ENCODE peak calls at places on chromosome 15, in five cellular contexts. T is testis; S is stomach; M is effector memory CD4-positive, alpha-beta T cell; P is lower lobe of right lung. G is an unnamed sample.

GRCh38 chr15:75104804-75105557 is 81.6 kb downstream of the PPCDC start:
- DNase-seq in T (no peak), S (no peak), M (peak; percentile 3), P (no peak), G (no peak)

GRCh38 chr15:68818671-68819450 is 1.8 kb downstream of the ANP32A start:
- DNase-seq in T (peak; percentile 49), S (peak; percentile 35), M (no peak), P (peak; percentile 82), G (no peak)

GRCh38 chr15:52624262-52624661 is 54.9 kb downstream of the ATOSA start:
- DNase-seq in T (no peak), S (no peak), M (no peak), P (no peak), G (no peak)

GRCh38 chr15:101727186-101727585 is 2.9 kb upstream of the TARS3 start:
- DNase-seq in T (no peak), S (no peak), M (no peak), P (no peak), G (no peak)

GRCh38 chr15:68204776-68205557 is at the start of gene CALML4:
- DNase-seq in T (peak; percentile 63), S (peak; percentile 90), M (no peak), P (peak; percentile 74), G (peak; percentile 88)

GRCh38 chr15:68552773-68553172 is 26.0 kb upstream of the CORO2B start:
- DNase-seq in T (no peak), S (no peak), M (no peak), P (no peak), G (no peak)

GRCh38 chr15:39578851-39579486 is 1.9 kb upstream of the THBS1 start:
- DNase-seq in T (no peak), S (no peak), M (no peak), P (no peak), G (no peak)

GRCh38 chr15:76038512-76038911 is 21.3 kb upstream of the TMEM266 start:
- DNase-seq in T (no peak), S (no peak), M (no peak), P (no peak), G (no peak)

GRCh38 chr15:29216955-29217354 is 52.7 kb downstream of the NSMCE3 start:
- DNase-seq in T (no peak), S (no peak), M (no peak), P (no peak), G (no peak)

GRCh38 chr15:99100245-99101173 is 4.4 kb upstream of the SYNM start:
- DNase-seq in T (peak; percentile 89), S (peak; percentile 82), M (no peak), P (peak; percentile 84), G (peak; percentile 67)

GRCh38 chr15:51883436-51883835 is 54.0 kb downstream of the TMOD3 start:
- DNase-seq in T (no peak), S (no peak), M (no peak), P (no peak), G (no peak)

GRCh38 chr15:51625236-51625635 is 2.7 kb upstream of the DMXL2 start:
- DNase-seq in T (no peak), S (no peak), M (no peak), P (no peak), G (no peak)

GRCh38 chr15:74653426-74654082 is 37.9 kb downstream of the CLK3 start:
- DNase-seq in T (no peak), S (peak; percentile 63), M (no peak), P (no peak), G (no peak)

GRCh38 chr15:81295466-81296145 is 28.3 kb downstream of the STARD5 start:
- DNase-seq in T (no peak), S (no peak), M (no peak), P (no peak), G (no peak)

GRCh38 chr15:81292516-81293001 is 31.4 kb downstream of the STARD5 start:
- DNase-seq in T (no peak), S (no peak), M (peak; percentile 42), P (no peak), G (no peak)

GRCh38 chr15:81296218-81296617 is 27.7 kb downstream of the STARD5 start:
- DNase-seq in T (no peak), S (no peak), M (no peak), P (no peak), G (no peak)

GRCh38 chr15:81293728-81294500 is 30.0 kb downstream of the STARD5 start:
- DNase-seq in T (no peak), S (peak; percentile 42), M (peak; percentile 77), P (peak; percentile 72), G (no peak)

DNA sequence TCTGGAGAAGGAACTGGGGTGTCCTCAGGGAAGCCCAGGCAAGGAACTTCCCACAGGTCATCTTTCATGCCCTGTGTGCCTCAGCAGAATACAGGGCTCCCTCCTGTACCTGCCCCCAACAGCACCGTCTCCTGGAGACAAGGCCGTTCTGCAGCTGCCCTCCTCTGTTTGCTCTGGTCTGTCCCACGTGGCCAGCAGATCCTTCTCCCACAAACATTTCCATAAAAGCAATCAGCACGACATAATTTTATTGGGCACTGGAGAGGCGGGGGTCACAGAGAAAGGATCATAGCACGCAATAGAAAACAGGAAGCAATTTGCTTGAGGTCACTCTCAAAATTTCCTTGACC is 29.5 kb downstream of the STARD5 start:
- DNase-seq in T (no peak), S (no peak), M (no peak), P (no peak), G (no peak)
- H3K27ac ChIP-seq in T (no peak overlapping the region), S (peak overlapping the region; percentile 57), M (peak overlapping the region; percentile 90), P (peak overlapping the region; percentile 77), G (peak overlapping the region; percentile 57)

DNA sequence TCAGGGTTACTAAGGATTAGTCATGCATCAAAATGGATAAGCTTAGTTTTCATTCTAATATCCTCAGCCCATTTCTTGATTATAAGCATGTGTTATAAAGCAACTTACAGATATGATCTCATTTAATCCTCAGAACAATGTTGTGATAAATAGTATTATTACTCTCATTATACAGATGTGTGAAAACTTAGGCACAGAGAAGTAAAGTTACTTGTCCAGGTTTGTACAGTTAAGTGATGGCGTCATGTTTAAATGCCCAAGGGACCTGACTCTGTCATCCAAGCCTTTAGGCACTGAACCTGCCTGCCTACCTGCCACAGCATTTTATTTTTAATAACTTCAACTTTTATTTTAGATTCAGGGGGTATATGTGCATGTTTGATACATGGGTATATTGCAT is 472.9 kb upstream of the SEMA6D start:
- DNase-seq in T (no peak), S (no peak), M (no peak), P (no peak), G (no peak)
- H3K9me3 ChIP-seq in T (no peaks in the 10 kb centered on the region), S (no peaks in the 10 kb centered on the region), M (no peaks in the 10 kb centered on the region), P (no peaks in the 10 kb centered on the region), G (no peaks in the 10 kb centered on the region)

GRCh38 chr15:65516997-65517865 is at the start of gene DPP8:
- DNase-seq in T (peak; percentile 95), S (peak; percentile 94), M (peak; percentile 88), P (peak; percentile 96), G (no peak)

GRCh38 chr15:65512807-65513416 is 4.6 kb downstream of the DPP8 start:
- DNase-seq in T (peak; percentile 87), S (no peak), M (no peak), P (no peak), G (no peak)

GRCh38 chr15:65517866-65518207 is 348 bp upstream of the DPP8 start:
- DNase-seq in T (no peak), S (no peak), M (no peak), P (no peak), G (no peak)

GRCh38 chr15:65509321-65509720 is 8.2 kb downstream of the DPP8 start:
- DNase-seq in T (no peak), S (no peak), M (no peak), P (no peak), G (no peak)

DNA sequence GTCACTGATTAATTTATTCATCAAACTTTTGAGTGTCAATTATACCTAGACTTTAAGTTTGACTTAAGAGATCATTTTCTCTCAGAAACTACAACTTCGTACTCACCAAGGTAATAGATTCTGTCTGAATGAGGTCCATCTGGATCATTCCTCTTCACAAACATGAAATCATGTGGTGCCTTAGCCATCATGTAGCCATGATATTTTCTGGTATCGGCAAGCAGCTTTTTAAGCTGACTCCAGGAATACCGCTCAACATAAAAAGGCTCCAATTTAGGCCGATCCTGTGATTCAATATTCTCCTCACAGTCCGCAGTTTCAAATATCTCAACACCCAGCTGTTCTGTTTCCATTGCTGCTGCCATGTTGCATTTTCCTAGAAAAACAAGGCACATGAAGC is 5.3 kb downstream of the DPP8 start:
- DNase-seq in T (no peak), S (no peak), M (no peak), P (no peak), G (no peak)
- H3K4me3 ChIP-seq in T (no peak overlapping the region), S (no peak overlapping the region), M (no peak overlapping the region), P (no peak overlapping the region), G (peak overlapping the region; percentile 21)

GRCh38 chr15:67019069-67019468 is 46.3 kb upstream of the SMAD3 start:
- DNase-seq in T (no peak), S (no peak), M (no peak), P (no peak), G (peak; percentile 22)
- H3K27ac ChIP-seq in T (no peak overlapping the region), S (no peak overlapping the region), M (no peak overlapping the region), P (no peak overlapping the region), G (no peak overlapping the region)

DNA sequence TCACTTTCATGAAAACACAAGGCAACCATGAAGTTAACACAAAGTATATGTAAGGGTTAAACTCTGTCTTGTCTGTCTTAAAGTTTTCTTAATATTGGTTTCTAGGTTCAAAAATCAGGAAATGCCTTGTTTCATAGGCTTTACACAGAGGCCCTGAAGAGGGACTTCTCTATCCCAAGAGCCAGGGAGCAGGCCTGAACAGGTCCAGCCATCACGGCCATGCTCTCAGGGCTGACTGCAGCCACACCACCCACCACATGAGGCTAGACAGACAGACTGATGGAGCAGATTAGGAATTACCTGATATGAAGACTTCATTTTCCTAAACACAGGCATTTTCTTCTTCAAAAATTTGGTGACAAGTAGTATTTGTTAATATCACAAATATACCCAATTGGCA is 502.9 kb downstream of the GABRG3 start:
- DNase-seq in T (no peak), S (no peak), M (no peak), P (no peak), G (no peak)
- H3K9me3 ChIP-seq in T (no peaks in the 10 kb centered on the region), S (no peaks in the 10 kb centered on the region), M (no peaks in the 10 kb centered on the region), P (no peaks in the 10 kb centered on the region), G (no peaks in the 10 kb centered on the region)

GRCh38 chr15:56587686-56588085 is 122.7 kb upstream of the MNS1 start:
- DNase-seq in T (no peak), S (no peak), M (no peak), P (no peak), G (no peak)

GRCh38 chr15:56586206-56586605 is 121.3 kb upstream of the MNS1 start:
- DNase-seq in T (no peak), S (no peak), M (no peak), P (no peak), G (no peak)

GRCh38 chr15:56582785-56583184 is 117.8 kb upstream of the MNS1 start:
- DNase-seq in T (no peak), S (no peak), M (no peak), P (no peak), G (no peak)
- H3K4me3 ChIP-seq in T (no peak overlapping the region), S (no peak overlapping the region), M (no peak overlapping the region), P (no peak overlapping the region), G (no peak overlapping the region)